ENCODE peak calls at places on chromosome 1, in five cellular contexts. V is WTC11, E is dermis microvascular lymphatic vessel endothelial cell, Y is NCI-H1417, S is uterus. J is an unnamed sample.

GRCh38 chr1:114088392-114089299 is 65.0 kb downstream of the SYT6 start:
- DNase-seq in V (peak; percentile 53), E (no peak), Y (no peak), S (no peak), J (no peak)

GRCh38 chr1:182279724-182280506 is 111.7 kb downstream of the GLUL start:
- DNase-seq in V (no peak), E (no peak), Y (peak; percentile 57), S (no peak), J (peak; percentile 54)

GRCh38 chr1:28950449-28950848 is 36.1 kb downstream of the EPB41 start:
- DNase-seq in V (no peak), E (no peak), Y (no peak), S (no peak), J (no peak)

GRCh38 chr1:45325816-45326506 is 734 bp upstream of the HPDL start:
- DNase-seq in V (no peak), E (no peak), Y (no peak), S (no peak), J (no peak)

GRCh38 chr1:22710688-22711024 is at the start of gene EPHB2:
- DNase-seq in V (peak; percentile 42), E (peak; percentile 62), Y (peak; percentile 52), S (no peak), J (no peak)

GRCh38 chr1:44377925-44378784 is 23.1 kb upstream of the ERI3 start:
- DNase-seq in V (peak; percentile 76), E (peak; percentile 72), Y (peak; percentile 52), S (peak; percentile 27), J (peak; percentile 74)

GRCh38 chr1:206663832-206664652 is 20.7 kb upstream of the MAPKAPK2 start:
- DNase-seq in V (peak; percentile 83), E (peak; percentile 68), Y (peak; percentile 93), S (peak; percentile 77), J (peak; percentile 17)

GRCh38 chr1:19390901-19391595 is 78.9 kb downstream of the SLC66A1 start:
- DNase-seq in V (peak; percentile 51), E (peak; percentile 60), Y (peak; percentile 38), S (peak; percentile 73), J (no peak)

GRCh38 chr1:50422946-50423669 is at the start of gene DMRTA2:
- DNase-seq in V (peak; percentile 76), E (peak; percentile 63), Y (peak; percentile 38), S (no peak), J (peak; percentile 38)

GRCh38 chr1:222829868-222830267 is 15.0 kb downstream of the DISP1 start:
- DNase-seq in V (no peak), E (no peak), Y (no peak), S (no peak), J (no peak)

GRCh38 chr1:86750076-86750475 is 45.7 kb downstream of the SH3GLB1 start:
- DNase-seq in V (no peak), E (no peak), Y (no peak), S (no peak), J (no peak)

GRCh38 chr1:8358897-8359616 is 41.1 kb downstream of the SLC45A1 start:
- DNase-seq in V (no peak), E (no peak), Y (no peak), S (no peak), J (no peak)

GRCh38 chr1:10704383-10704882 is 92.0 kb downstream of the CASZ1 start:
- DNase-seq in V (peak; percentile 84), E (no peak), Y (no peak), S (no peak), J (peak; percentile 27)

GRCh38 chr1:150895618-150896017 is 8.7 kb downstream of the CTXND2 start:
- DNase-seq in V (no peak), E (no peak), Y (no peak), S (no peak), J (no peak)

GRCh38 chr1:109718495-109718894 is 6.4 kb downstream of the GSTM5 start:
- DNase-seq in V (no peak), E (peak; percentile 42), Y (no peak), S (no peak), J (no peak)

J was measured in NCI-H526 treated with DMSO at 0.1 percent for 48 hours.